ENCODE peak calls at places on chromosome 15, in eight cellular contexts. B is tibial nerve, A is uterus, P is IMR-90, Z is HCT116, C is transverse colon, V is A549, M is body of pancreas. F is an unnamed sample.

GRCh38 chr15:81531141-81531592 is 157.2 kb upstream of the TMC3 start:
- DNase-seq in B (no peak), C (no peak), P (peak; percentile 10), M (no peak), A (no peak), V (no peak), Z (no peak), F (no peak)

GRCh38 chr15:70088887-70089691 is 8.6 kb downstream of the TLE3 start:
- DNase-seq in C (no peak), Z (no peak), B (no peak), A (peak; percentile 77), V (no peak), P (peak; percentile 71), M (no peak), F (peak; percentile 67)

GRCh38 chr15:81511160-81511559 is 137.1 kb upstream of the TMC3 start:
- DNase-seq in A (no peak), V (no peak), Z (no peak), M (no peak), C (no peak), P (peak; percentile 70), B (no peak), F (no peak)

GRCh38 chr15:51600114-51600513 is 22.5 kb downstream of the DMXL2 start:
- DNase-seq in C (no peak), V (no peak), M (no peak), A (no peak), B (no peak), Z (peak; percentile 91), P (peak; percentile 43), F (no peak)

GRCh38 chr15:26128611-26129140 is 265.5 kb upstream of the ATP10A start:
- DNase-seq in Z (no peak), P (no peak), V (no peak), A (no peak), B (no peak), C (no peak), M (peak; percentile 30), F (no peak)

GRCh38 chr15:28106294-28107110 is 7.4 kb upstream of the OCA2 start:
- DNase-seq in M (no peak), C (no peak), P (no peak), Z (no peak), A (no peak), V (peak; percentile 51), B (no peak), F (no peak)

GRCh38 chr15:93865610-93866009 is 365.8 kb upstream of the MCTP2 start:
- DNase-seq in A (peak; percentile 22), P (no peak), M (no peak), V (no peak), C (no peak), Z (no peak), B (no peak), F (no peak)

GRCh38 chr15:33700695-33701303 is 267.5 kb upstream of the CHRM5 start:
- DNase-seq in M (peak; percentile 63), A (peak; percentile 60), Z (peak; percentile 67), P (peak; percentile 77), C (peak; percentile 53), V (peak; percentile 58), B (peak; percentile 58), F (peak; percentile 53)

GRCh38 chr15:60471314-60471713 is 7.6 kb downstream of the ICE2 start:
- DNase-seq in B (no peak), V (no peak), A (no peak), C (no peak), Z (no peak), P (no peak), M (no peak), F (no peak)

GRCh38 chr15:69338535-69339213 is 40.0 kb downstream of the PAQR5 start:
- DNase-seq in M (no peak), V (no peak), C (no peak), A (no peak), Z (peak; percentile 47), P (no peak), B (no peak), F (no peak)

GRCh38 chr15:71680079-71680461 is 130.3 kb upstream of the NR2E3 start:
- DNase-seq in V (no peak), A (no peak), B (no peak), Z (no peak), P (no peak), C (no peak), M (no peak), F (no peak)

GRCh38 chr15:96138985-96139384 is 191.5 kb upstream of the NR2F2 start:
- DNase-seq in M (no peak), P (no peak), C (no peak), Z (no peak), A (no peak), V (no peak), B (no peak), F (no peak)

DNA sequence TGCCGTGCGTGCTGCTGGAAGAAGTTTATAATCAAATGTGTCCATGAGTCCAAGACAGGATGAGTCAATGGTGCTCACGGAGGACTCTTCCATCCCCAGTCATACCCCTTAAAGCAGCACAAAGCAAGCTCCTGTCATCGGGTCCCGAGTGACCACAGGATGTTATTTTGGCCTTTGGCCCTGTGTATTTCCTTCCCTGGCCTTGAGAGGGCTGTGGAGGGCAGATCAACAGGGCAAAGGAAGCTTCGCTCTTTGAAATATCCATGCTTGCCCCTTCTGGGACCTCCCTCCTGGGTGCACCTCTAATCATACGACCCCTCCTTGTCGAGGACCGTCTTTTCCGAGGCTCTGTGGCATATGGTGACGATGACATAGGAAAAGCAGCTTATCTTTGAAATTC is 93.4 kb downstream of the SLCO3A1 start:
- DNase-seq in A (no peak), P (no peak), C (no peak), V (no peak), Z (no peak), B (no peak), M (no peak), F (no peak)
- TF ChIP-seq CTCF in A (no peak), P (no peak), C (no peak), V (no peak), Z (no peak), B (no peak), M (no peak), F (no peak)

GRCh38 chr15:83107841-83108181 is 366 bp downstream of the TM6SF1 start:
- DNase-seq in Z (no peak), C (no peak), M (no peak), P (no peak), V (no peak), A (no peak), B (no peak), F (no peak)

GRCh38 chr15:83110361-83110760 is 2.9 kb downstream of the TM6SF1 start:
- DNase-seq in A (no peak), M (no peak), V (no peak), C (no peak), B (no peak), P (peak; percentile 10), Z (no peak), F (no peak)

GRCh38 chr15:83106994-83107840 is at the start of gene TM6SF1:
- DNase-seq in V (no peak), M (no peak), Z (no peak), A (no peak), P (no peak), B (no peak), C (no peak), F (peak; percentile 36)

GRCh38 chr15:83109532-83109931 is 2.1 kb downstream of the TM6SF1 start:
- DNase-seq in P (no peak), V (no peak), A (no peak), M (no peak), Z (no peak), C (no peak), B (no peak), F (peak; percentile 71)

DNA sequence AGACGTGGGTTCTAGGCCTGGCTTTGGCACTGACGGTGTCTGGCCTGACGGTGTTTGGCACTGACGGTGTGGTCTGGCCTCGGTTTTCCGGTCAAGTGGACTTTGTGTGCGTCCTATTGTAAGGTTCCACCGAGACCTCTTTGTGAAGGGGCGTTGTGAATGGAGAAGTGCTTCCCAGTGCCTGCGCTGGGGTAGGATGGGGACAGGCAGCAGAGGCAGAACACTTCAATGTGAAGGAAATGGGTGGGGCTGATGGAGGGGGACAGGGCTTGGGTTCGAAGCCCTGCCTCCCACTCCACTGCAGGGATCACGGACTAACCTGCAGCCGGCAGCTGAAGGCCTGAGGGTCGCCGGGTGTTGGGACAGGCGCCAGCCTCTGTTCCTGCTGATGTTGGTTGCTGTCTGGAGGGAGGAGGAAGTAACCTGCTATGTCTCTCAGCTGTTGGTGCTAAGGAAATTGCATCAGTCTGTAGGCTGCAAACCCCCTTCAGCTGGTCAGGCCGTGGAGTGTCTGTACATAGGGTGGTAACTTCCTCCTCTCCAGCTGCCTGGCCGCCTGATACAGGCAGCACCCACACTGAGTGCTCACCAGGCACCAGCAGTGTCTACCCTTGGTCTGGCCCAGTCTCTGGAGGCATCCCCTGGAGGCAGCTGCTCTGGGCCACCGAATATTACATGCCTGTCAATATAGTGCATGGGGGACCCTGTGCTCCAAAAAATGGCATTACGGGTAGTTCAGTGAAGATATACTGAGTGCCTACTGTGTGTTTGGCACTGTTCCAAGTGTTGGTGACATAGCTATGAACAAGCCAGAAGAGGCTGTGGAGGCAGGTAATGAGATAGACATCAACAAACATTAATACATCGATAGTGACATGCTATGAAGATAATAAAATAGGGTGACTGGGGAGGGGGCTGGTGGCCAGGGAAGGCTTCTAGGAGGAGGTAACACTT is 1.1 kb downstream of the TM6SF1 start:
- DNase-seq in P (peak; percentile 52), A (peak; percentile 39), Z (no peak), B (no peak), M (peak; percentile 21), C (peak; percentile 41), V (no peak), F (peak; percentile 88)
- TF ChIP-seq POLR2A in P (no peak), A (no peak), Z (no peak), B (peak; percentile 17), M (peak; percentile 25), C (peak; percentile 48), V (no peak), F (no peak)

DNA sequence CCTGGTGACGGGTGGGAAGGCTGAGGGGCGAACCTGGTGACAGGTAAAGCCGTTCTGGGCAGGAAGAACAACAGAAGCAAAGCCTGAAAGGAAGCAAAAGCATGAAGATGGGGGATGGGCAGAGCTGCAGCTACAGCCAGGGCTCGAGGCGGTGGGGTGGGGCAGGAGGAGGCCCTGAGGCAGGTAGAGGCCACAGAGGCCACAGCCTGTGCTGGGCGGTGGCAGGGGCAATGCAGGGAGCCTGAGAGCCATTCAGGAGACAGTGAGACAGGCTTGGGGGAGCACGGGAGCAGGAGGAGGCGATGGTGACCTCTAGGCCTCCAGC is 8.2 kb downstream of the PCSK6 start:
- DNase-seq in B (no peak), V (no peak), P (no peak), C (no peak), A (no peak), M (no peak), Z (no peak), F (peak; percentile 59)
- TF ChIP-seq CTCF in B (no peak), V (no peak), P (no peak), C (no peak), A (no peak), M (no peak), Z (no peak), F (no peak)

DNA sequence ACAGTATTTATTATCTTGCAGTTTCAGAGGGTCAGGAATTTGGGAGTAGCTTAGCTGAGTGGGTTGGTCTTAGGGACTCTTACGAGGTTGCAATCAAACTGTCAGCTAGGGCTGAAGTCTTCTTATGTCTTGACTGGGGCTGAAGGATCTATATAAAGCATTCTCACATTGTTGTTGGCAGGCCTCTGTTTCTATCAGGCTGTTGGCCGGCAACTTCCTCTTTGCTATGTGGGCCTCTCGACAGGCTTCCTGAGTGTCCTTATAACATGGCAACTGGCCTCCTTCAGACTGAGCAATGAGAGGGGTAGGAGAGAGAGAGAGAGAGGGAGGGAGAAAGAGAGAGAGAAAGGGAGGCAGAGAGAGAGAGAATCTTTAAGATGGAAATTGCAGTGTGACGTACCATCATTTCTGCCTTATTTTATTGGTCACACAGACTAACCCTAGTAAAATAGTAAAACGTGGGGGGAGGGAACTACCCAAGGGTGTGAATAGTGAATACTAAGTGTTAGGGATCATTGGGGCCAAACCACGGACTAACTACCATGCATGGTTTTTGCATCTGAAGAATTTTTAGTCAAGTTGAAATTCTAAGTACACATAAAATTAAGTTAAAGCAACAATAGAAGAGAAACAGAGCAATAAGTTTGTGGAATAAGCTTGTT is 16.1 kb downstream of the FGF7 start:
- DNase-seq in P (no peak), V (no peak), M (no peak), B (peak; percentile 14), C (peak; percentile 17), Z (no peak), A (peak; percentile 34), F (peak; percentile 77)
- TF ChIP-seq POLR2A in P (no peak), V (no peak), M (no peak), B (no peak), C (no peak), Z (no peak), A (no peak), F (no peak)